ENCODE peak calls at places on chromosomes 4 and X, in five cellular contexts. M is amniotic epithelial cell; S is gastrocnemius medialis; Y is GM23248; B is stimulated activated CD4-positive, alpha-beta T cell treated with anti-CD3 and anti-CD28 coated beads, TNF-alpha, amount 100 ng/mL, for 4 hours. D is an unnamed sample.

GRCh38 chr4:174334628-174335027 is 50.9 kb downstream of the CEP44 start:
- DNase-seq in Y (no peak), B (no peak), M (no peak), S (no peak), D (no peak)

GRCh38 chr4:100248476-100248875 is 58.2 kb upstream of the DDIT4L start:
- DNase-seq in B (no peak), M (no peak), Y (no peak), S (no peak), D (no peak)

GRCh38 chr4:185229021-185229818 is 19.8 kb downstream of the SNX25 start:
- DNase-seq in Y (no peak), B (no peak), S (no peak), M (no peak), D (no peak)

GRCh38 chrX:154733072-154733425 is 17.8 kb downstream of the GAB3 start:
- DNase-seq in M (no peak), S (no peak), Y (no peak), B (no peak), D (no peak)

GRCh38 chr4:3465698-3466671 is 2.9 kb downstream of the DOK7 start:
- DNase-seq in S (peak), Y (peak), M (no peak), B (no peak), D (peak)

GRCh38 chrX:152038798-152039197 is 64.3 kb upstream of the GABRE start:
- DNase-seq in S (no peak), B (no peak), Y (no peak), M (no peak), D (no peak)

GRCh38 chr4:71270901-71271300 is 67.9 kb upstream of the SLC4A4 start:
- DNase-seq in M (peak), B (no peak), S (no peak), Y (peak), D (no peak)

GRCh38 chr4:153084939-153085630 is 119.2 kb upstream of the TRIM2 start:
- DNase-seq in B (peak), M (peak), Y (peak), S (peak), D (peak)

GRCh38 chrX:1442724-1443367 is 9.9 kb downstream of the ASMTL start:
- DNase-seq in S (peak), B (no peak), M (no peak), Y (no peak), D (no peak)

GRCh38 chrX:57915680-57916079 is 5.4 kb upstream of the ZXDA start:
- DNase-seq in S (no peak), Y (no peak), M (no peak), B (no peak), D (no peak)

GRCh38 chrX:13473666-13474516 is 95.5 kb upstream of the EGFL6 start:
- DNase-seq in S (no peak), M (no peak), B (no peak), Y (peak), D (no peak)

GRCh38 chr4:15963001-15963451 is at the start of gene FGFBP2:
- DNase-seq in B (peak), Y (peak), M (peak), S (no peak), D (peak)

GRCh38 chrX:23756165-23756564 is 13.1 kb upstream of the ACOT9 start:
- DNase-seq in Y (peak), B (peak), S (no peak), M (peak), D (peak)

GRCh38 chrX:1466232-1466661 is 13.5 kb upstream of the ASMTL start:
- DNase-seq in B (no peak), Y (no peak), S (no peak), M (no peak), D (no peak)